ENCODE peak calls at places on chromosomes 1 and 21, in five cellular contexts. U, X, K, E and A are unnamed samples.

GRCh38 chr1:111062081-111062480 is 77.8 kb downstream of the DRAM2 start:
- DNase-seq in K (no peak), U (no peak), X (no peak), E (no peak), A (no peak)

GRCh38 chr1:8017495-8018310 is 8.4 kb downstream of the ERRFI1 start:
- DNase-seq in U (peak), K (peak), E (peak), X (no peak), A (no peak)

GRCh38 chr21:45295576-45296365 is 8.1 kb upstream of the POFUT2 start:
- DNase-seq in E (peak), X (no peak), K (peak), U (no peak), A (peak)

GRCh38 chr1:228077565-228078330 is 4.8 kb upstream of the ARF1 start:
- DNase-seq in E (no peak), X (no peak), U (no peak), K (no peak), A (no peak)

GRCh38 chr1:202689493-202690342 is 20.5 kb downstream of the SYT2 start:
- DNase-seq in X (no peak), E (no peak), U (no peak), K (no peak), A (no peak)

GRCh38 chr21:15264084-15264483 is 199.3 kb upstream of the NRIP1 start:
- DNase-seq in K (no peak), E (no peak), U (no peak), X (no peak), A (no peak)

GRCh38 chr1:12617511-12617900 is 504 bp downstream of the DHRS3 start:
- DNase-seq in E (no peak), K (no peak), U (peak), X (no peak), A (no peak)

GRCh38 chr1:223088713-223089240 is 54.3 kb downstream of the TLR5 start:
- DNase-seq in E (no peak), K (no peak), U (no peak), X (no peak), A (no peak)

GRCh38 chr1:24156542-24157260 is 13.8 kb upstream of the IL22RA1 start:
- DNase-seq in U (no peak), X (no peak), K (no peak), E (no peak), A (no peak)

GRCh38 chr1:119549719-119550141 is 42.7 kb downstream of the HSD3B1 start:
- DNase-seq in X (peak), U (peak), K (peak), E (peak), A (no peak)

GRCh38 chr1:206534552-206534951 is 27.2 kb downstream of the RASSF5 start:
- DNase-seq in U (no peak), K (no peak), X (no peak), E (no peak), A (no peak)

GRCh38 chr1:183246436-183246835 is 60.4 kb downstream of the LAMC2 start:
- DNase-seq in X (no peak), K (no peak), E (no peak), U (no peak), A (no peak)

GRCh38 chr21:29762570-29763082 is 177.2 kb downstream of the GRIK1 start:
- DNase-seq in X (no peak), U (no peak), K (no peak), E (no peak), A (no peak)

GRCh38 chr1:63951076-63951946 is 177.5 kb downstream of the ROR1 start:
- DNase-seq in K (no peak), U (no peak), E (peak), X (no peak), A (no peak)

GRCh38 chr1:151710187-151710586 is 6.4 kb downstream of the CELF3 start:
- DNase-seq in E (peak), K (no peak), X (peak), U (peak), A (no peak)

GRCh38 chr1:172269644-172270043 is 150.8 kb upstream of the C1orf105 start:
- DNase-seq in X (no peak), E (peak), K (no peak), U (no peak), A (no peak)

GRCh38 chr1:24720152-24720551 is 25.1 kb upstream of the CLIC4 start:
- DNase-seq in U (no peak), X (no peak), K (no peak), E (peak), A (no peak)

GRCh38 chr21:45892156-45892919 is 89.2 kb upstream of the COL6A1 start:
- DNase-seq in U (no peak), K (no peak), X (no peak), E (no peak), A (no peak)

GRCh38 chr1:219433471-219434131 is 179.3 kb downstream of the ZC3H11B start:
- DNase-seq in K (no peak), U (no peak), X (no peak), E (no peak), A (no peak)

GRCh38 chr1:186212574-186213224 is 162.4 kb downstream of the TPR start:
- DNase-seq in X (peak), U (peak), K (peak), E (peak), A (no peak)

GRCh38 chr1:223216482-223217205 is 73.6 kb upstream of the TLR5 start:
- DNase-seq in U (no peak), X (no peak), K (peak), E (no peak), A (peak)

GRCh38 chr1:154453577-154454352 is 48.3 kb upstream of the TDRD10 start:
- DNase-seq in U (no peak), K (no peak), X (no peak), E (peak), A (no peak)

GRCh38 chr1:16981269-16981849 is 939 bp upstream of the MFAP2 start:
- DNase-seq in U (no peak), K (no peak), E (peak), X (no peak), A (no peak)

GRCh38 chr1:245108909-245109308 is 45.9 kb upstream of the KIF26B start:
- DNase-seq in E (no peak), K (no peak), U (no peak), X (no peak), A (no peak)

GRCh38 chr1:209704584-209704983 is at the start of gene HSD11B1:
- DNase-seq in K (no peak), E (peak), U (no peak), X (no peak), A (no peak)

GRCh38 chr1:177660188-177660587 is 309.7 kb downstream of the SEC16B start:
- DNase-seq in U (no peak), E (no peak), K (no peak), X (no peak), A (no peak)

GRCh38 chr1:95126846-95127245 is 9.7 kb downstream of the TLCD4 start:
- DNase-seq in E (no peak), K (no peak), U (no peak), X (no peak), A (no peak)

GRCh38 chr1:112625696-112626095 is 6.1 kb downstream of the CAPZA1 start:
- DNase-seq in X (no peak), K (no peak), E (peak), U (no peak), A (no peak)

GRCh38 chr1:7366955-7367665 is 404.0 kb upstream of the VAMP3 start:
- DNase-seq in K (no peak), E (no peak), X (no peak), U (no peak), A (no peak)

GRCh38 chr1:23537296-23537993 is 6.4 kb upstream of the E2F2 start:
- DNase-seq in X (no peak), K (no peak), U (no peak), E (peak), A (no peak)

GRCh38 chr1:23651069-23651808 is 40.4 kb upstream of the RPL11 start:
- DNase-seq in X (no peak), K (no peak), E (peak), U (no peak), A (no peak)

GRCh38 chr1:54745274-54745673 is 19.0 kb downstream of the PARS2 start:
- DNase-seq in U (no peak), X (no peak), K (no peak), E (no peak), A (no peak)

DNA sequence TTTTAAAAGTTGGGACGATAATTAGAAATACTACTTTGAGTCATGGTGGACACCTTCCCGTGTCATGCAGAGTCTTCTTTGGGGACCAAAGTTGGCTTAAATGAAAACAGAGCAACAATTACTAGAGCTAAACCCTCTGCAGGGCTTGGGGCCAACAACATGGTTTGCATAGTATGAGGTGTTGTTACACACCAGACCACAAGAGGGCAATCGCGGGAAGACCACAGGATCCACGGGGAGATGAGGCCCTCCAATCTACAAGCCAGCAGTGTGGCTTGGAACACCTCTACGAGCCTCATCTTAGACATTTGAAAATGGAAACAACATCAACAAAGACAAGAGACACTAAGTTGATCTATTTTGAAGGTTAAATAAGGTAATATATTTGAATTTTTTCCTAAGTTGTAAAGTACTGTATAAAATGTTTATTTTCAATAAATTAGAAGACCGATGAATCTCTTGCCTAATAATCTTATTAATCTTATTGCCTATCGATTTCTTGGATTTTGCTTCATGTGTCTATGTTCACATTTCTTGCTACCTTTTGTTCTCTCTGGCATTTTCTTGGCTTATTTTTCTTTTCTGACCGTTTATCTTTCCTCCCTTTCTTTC is 8.2 kb upstream of the SMCP start:
- DNase-seq in U (peak), E (peak), K (peak), X (peak), A (no peak)
- TF ChIP-seq CTCF in U (peak), E (peak), K (peak), X (peak), A (peak)

DNA sequence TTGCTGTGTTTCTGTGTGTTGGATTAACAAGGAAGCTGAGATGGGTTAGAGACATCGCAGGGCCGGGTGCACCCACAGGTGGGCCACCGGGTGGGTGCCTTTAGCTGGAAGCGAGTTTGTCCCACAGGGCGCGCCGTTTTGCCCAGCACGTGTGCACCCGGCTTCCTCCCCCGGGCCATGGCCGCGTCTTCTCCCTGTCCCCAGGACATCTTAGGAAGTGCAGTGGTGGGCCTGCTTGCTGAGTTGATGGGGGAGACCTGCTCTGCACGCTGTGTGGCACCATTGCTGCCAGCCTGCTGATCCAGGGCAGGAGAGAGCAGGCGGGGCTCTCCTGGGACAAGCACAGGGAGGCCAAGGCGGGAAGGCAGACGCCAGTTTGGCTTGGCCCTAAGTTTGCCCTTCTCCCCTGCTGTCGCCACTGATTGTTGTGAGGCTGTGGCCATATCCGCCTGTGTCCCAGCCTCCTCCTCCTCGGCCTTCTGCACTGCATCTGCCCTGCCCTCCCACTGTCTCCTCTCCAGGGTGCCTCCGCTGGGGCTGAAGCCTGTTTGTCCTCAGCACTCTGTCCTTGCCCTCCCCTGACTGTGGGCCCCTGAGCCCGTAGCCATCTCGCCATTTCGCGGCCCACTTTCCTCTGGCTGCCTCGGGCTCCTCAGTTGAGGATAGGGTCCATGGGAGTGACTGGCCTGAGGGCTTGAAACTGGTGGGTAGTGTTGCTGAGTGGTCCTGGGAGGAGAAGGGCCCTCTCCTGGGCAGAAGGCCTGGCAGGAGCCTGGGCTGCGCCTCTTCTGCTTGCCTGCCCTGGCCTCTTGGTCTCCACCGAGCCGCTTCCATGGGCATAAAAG is 47.6 kb downstream of the PKNOX1 start:
- DNase-seq in U (no peak), E (no peak), K (no peak), X (no peak), A (no peak)
- TF ChIP-seq CTCF in U (no peak), E (no peak), K (no peak), X (no peak), A (no peak)

DNA sequence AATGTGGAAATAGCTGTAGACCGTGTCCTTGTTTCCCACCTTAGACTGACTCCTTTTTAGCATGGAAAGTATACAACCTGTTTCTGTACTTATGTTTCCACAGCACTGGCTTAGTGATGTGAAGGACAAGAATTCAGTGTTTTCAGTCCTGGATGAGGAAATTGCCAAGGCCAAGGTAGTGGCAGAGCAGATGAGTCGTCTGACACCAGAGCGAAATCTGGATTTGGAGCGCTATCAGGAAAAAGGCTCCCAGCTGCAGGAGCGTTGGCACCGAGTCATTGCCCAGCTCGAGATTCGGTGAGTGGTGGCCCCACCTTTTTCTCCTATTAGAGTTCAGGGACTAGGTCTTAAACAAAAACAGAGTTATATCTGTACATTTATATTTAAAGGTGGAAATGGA is 112.6 kb downstream of the MACF1 start:
- DNase-seq in U (no peak), K (no peak), X (no peak), E (no peak), A (no peak)
- TF ChIP-seq CTCF in U (no peak), K (no peak), X (no peak), E (no peak), A (no peak)

GRCh38 chr1:241582921-241583321 is 50.7 kb downstream of the KMO start:
- DNase-seq in U (no peak), E (no peak), K (no peak), X (no peak), A (no peak)
- TF ChIP-seq CTCF in U (no peak), E (no peak), K (no peak), X (no peak), A (no peak)

DNA sequence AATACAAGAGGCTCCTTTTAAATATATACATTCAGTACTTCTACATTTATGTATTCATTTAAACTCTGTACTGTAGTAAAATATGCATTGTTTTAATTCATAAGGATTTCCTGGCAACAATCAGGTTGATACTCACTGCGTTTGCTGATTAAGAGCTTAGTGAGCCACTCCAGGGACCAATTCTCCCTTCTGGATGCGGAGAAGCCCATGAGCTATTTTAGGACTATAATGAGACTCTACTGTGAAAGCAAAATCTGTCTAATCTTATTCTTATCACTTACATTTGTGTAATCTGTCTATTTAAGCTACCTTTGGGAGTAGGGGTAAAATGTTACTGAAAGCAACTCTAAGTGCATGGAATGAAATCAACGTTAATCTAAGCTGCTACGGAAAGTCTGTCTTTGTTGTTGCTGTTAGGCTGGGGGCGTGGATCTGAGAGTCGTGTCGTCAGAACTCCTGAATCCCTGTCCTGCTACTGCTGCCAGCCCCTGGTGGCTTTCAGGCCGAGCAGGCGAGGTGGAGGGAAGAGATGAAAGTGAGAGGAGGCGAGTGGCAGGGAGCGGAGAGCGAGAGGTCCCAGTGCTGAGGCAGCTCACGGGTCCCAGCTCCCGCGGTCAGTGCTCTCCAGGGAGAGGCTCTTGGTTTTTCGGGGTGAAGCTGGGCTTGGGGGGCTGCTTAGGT is 53.7 kb downstream of the COQ8A start:
- DNase-seq in X (no peak), U (no peak), K (no peak), E (no peak), A (no peak)
- TF ChIP-seq CTCF in X (no peak), U (no peak), K (no peak), E (no peak), A (no peak)

GRCh38 chr1:150161747-150162581 is 12.2 kb downstream of the PLEKHO1 start:
- DNase-seq in X (no peak), E (peak), U (no peak), K (no peak), A (no peak)
- TF ChIP-seq CTCF in X (no peak), E (no peak), U (no peak), K (no peak), A (no peak)

DNA sequence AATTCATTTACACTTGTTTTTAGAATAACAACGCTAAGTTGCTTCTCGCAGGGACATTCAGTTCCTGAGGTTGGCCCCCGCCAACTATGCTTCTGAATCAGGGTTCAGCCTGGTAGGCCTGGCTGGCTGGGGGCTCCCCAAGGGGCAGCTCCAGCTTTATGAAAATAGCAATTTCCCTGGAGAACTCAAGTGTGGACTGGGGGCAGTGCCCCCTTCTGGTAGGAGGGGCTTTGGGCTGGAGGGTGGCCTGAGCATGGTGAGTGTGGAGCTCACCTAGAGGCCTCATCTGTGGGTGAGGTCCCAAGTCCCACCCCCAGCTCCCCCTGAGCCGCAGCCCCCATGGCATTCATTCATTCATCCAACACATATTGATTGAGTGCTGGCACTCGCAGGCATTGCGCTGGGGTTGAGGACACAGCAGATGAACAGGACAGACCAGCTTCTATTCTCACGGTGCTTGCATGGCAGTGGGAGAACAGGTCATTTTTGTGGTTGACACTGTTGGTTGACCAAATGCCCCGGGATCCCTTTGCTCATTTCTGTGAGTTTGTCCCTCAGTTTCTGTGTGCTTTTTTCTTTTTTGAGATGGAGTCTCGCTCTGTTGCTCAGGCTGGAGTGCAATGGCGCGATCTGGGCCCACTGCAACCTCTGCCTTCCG is 79.2 kb downstream of the UBIAD1 start:
- DNase-seq in E (no peak), X (no peak), K (no peak), U (no peak), A (no peak)
- TF ChIP-seq CTCF in E (no peak), X (no peak), K (no peak), U (no peak), A (no peak)